ENCODE peak calls at places on chromosomes 2 and 18, in five cellular contexts. C is activated CD4-positive, CD25-positive, alpha-beta regulatory T cell; H is nucleus accumbens; Y is astrocyte; I is NCI-H1092 treated with DMSO at 0.1 percent for 48 hours. V is an unnamed sample.

GRCh38 chr18:76564117-76564516 is 69.1 kb upstream of the ZNF516 start:
- DNase-seq in H (no peak), Y (peak), I (no peak), C (no peak), V (no peak)

GRCh38 chr2:39313575-39313974 is 69.8 kb upstream of the CDKL4 start:
- DNase-seq in H (no peak), Y (peak), C (no peak), I (no peak), V (no peak)

GRCh38 chr2:172672114-172672513 is 63.5 kb upstream of the RAPGEF4 start:
- DNase-seq in C (no peak), H (no peak), I (no peak), Y (peak), V (no peak)

GRCh38 chr18:47970664-47971523 is 40.4 kb upstream of the SMAD2 start:
- DNase-seq in I (no peak), H (no peak), C (no peak), Y (no peak), V (peak)

GRCh38 chr2:7394195-7394594 is 477.0 kb downstream of the RNF144A start:
- DNase-seq in I (no peak), H (no peak), C (no peak), Y (no peak), V (no peak)

GRCh38 chr2:8729939-8730338 is 48.1 kb downstream of the ID2 start:
- DNase-seq in C (no peak), I (no peak), Y (peak), H (no peak), V (no peak)

GRCh38 chr2:101509498-101510274 is 34.8 kb upstream of the RFX8 start:
- DNase-seq in I (no peak), C (no peak), H (no peak), Y (no peak), V (peak)

GRCh38 chr2:199717587-199717907 is 133.4 kb downstream of the FTCDNL1 start:
- DNase-seq in I (no peak), C (no peak), Y (no peak), H (no peak), V (no peak)

GRCh38 chr18:70457223-70457622 is 168.4 kb downstream of the SOCS6 start:
- DNase-seq in Y (no peak), I (no peak), H (no peak), C (no peak), V (no peak)

GRCh38 chr18:23588836-23589560 is 2.7 kb upstream of the NPC1 start:
- DNase-seq in C (no peak), H (no peak), I (no peak), Y (peak), V (no peak)

GRCh38 chr18:75230210-75231052 is 19.8 kb downstream of the TSHZ1 start:
- DNase-seq in I (no peak), Y (peak), C (no peak), H (no peak), V (no peak)

GRCh38 chr2:237449193-237449797 is 35.3 kb upstream of the COL6A3 start:
- DNase-seq in H (no peak), Y (no peak), I (peak), C (no peak), V (no peak)

V was measured in SIG-M5.